ENCODE peak calls at places on chromosomes 7 and 10, in eight cellular contexts. B is left ventricle myocardium inferior, T is right cardiac atrium, O is NCI-H748 treated with DMSO at 0.1 percent for 48 hours, Z is cerebellar cortex, R is EL, U is A172, Y is NCI-H2171 treated with DMSO at 0.1 percent for 48 hours. K is an unnamed sample.

GRCh38 chr10:42973870-42974692 is 102.8 kb upstream of the RET start:
- DNase-seq in T (peak; percentile 33), Z (no peak), R (no peak), O (no peak), B (no peak), Y (no peak), U (no peak), K (no peak)

GRCh38 chr7:127799535-127800305 is 147.7 kb downstream of the SND1 start:
- DNase-seq in Z (no peak), T (no peak), R (no peak), B (no peak), U (no peak), O (no peak), Y (no peak), K (no peak)

GRCh38 chr7:105638324-105638723 is 57.0 kb upstream of the EFCAB10 start:
- DNase-seq in R (no peak), T (no peak), Z (no peak), Y (no peak), O (no peak), B (no peak), U (no peak), K (no peak)

GRCh38 chr7:45000096-45001032 is at the start of gene CCM2:
- DNase-seq in T (peak; percentile 90), U (peak; percentile 48), R (peak; percentile 60), Z (peak; percentile 35), Y (no peak), B (peak; percentile 69), O (peak; percentile 27), K (no peak)

GRCh38 chr10:72175166-72175565 is 40.6 kb upstream of the ANAPC16 start:
- DNase-seq in B (no peak), T (no peak), O (no peak), Y (no peak), Z (no peak), U (peak; percentile 52), R (peak; percentile 37), K (no peak)

GRCh38 chr7:95302976-95303375 is 21.4 kb downstream of the PON1 start:
- DNase-seq in O (no peak), Y (no peak), Z (no peak), B (no peak), R (no peak), T (no peak), U (peak; percentile 10), K (no peak)

GRCh38 chr7:155808551-155809331 is 3.5 kb downstream of the SHH start:
- DNase-seq in O (no peak), R (no peak), Y (no peak), Z (no peak), B (no peak), T (no peak), U (no peak), K (no peak)

GRCh38 chr10:35216303-35216905 is 89.8 kb downstream of the CREM start:
- DNase-seq in R (no peak), Y (no peak), U (peak; percentile 34), T (no peak), Z (peak; percentile 12), B (peak; percentile 25), O (no peak), K (no peak)

GRCh38 chr10:101694056-101694673 is 805 bp downstream of the FBXW4 start:
- DNase-seq in U (peak; percentile 39), B (peak; percentile 58), Y (peak; percentile 62), R (peak; percentile 60), Z (peak; percentile 61), T (peak; percentile 80), O (no peak), K (no peak)

GRCh38 chr7:94466516-94466915 is 43.1 kb upstream of the CASD1 start:
- DNase-seq in T (no peak), Y (no peak), Z (no peak), U (no peak), B (no peak), O (no peak), R (peak; percentile 37), K (no peak)

GRCh38 chr7:81944103-81944502 is 174.3 kb upstream of the HGF start:
- DNase-seq in O (no peak), Y (no peak), R (no peak), B (no peak), U (no peak), T (peak; percentile 50), Z (no peak), K (no peak)

GRCh38 chr7:27615420-27616185 is 47.1 kb downstream of the HIBADH start:
- DNase-seq in T (no peak), O (no peak), Y (no peak), R (no peak), Z (no peak), B (no peak), U (no peak), K (no peak)

GRCh38 chr7:157679607-157680006 is 342.8 kb downstream of the DNAJB6 start:
- DNase-seq in U (no peak), T (no peak), O (no peak), R (no peak), Y (no peak), Z (no peak), B (no peak), K (no peak)

GRCh38 chr7:100626530-100627237 is 14.3 kb downstream of the MOSPD3 start:
- DNase-seq in B (peak; percentile 84), O (peak; percentile 73), U (peak; percentile 68), Y (no peak), Z (peak; percentile 84), T (peak; percentile 94), R (peak; percentile 87), K (no peak)

GRCh38 chr10:50369931-50370330 is 118.6 kb upstream of the ASAH2 start:
- DNase-seq in R (peak; percentile 7), T (no peak), Y (no peak), U (no peak), Z (no peak), O (no peak), B (no peak), K (no peak)

GRCh38 chr10:71584461-71584860 is 135.1 kb downstream of the C10orf105 start:
- DNase-seq in T (peak; percentile 0), Z (no peak), O (no peak), Y (no peak), U (no peak), B (no peak), R (no peak), K (no peak)

GRCh38 chr7:121504478-121504877 is 108.4 kb upstream of the FAM3C start:
- DNase-seq in Z (no peak), U (peak; percentile 94), Y (no peak), O (no peak), B (no peak), T (no peak), R (peak; percentile 86), K (no peak)

GRCh38 chr7:134845461-134845860 is 66.0 kb downstream of the CALD1 start:
- DNase-seq in Z (peak; percentile 5), O (no peak), U (peak; percentile 14), Y (peak; percentile 1), R (no peak), B (no peak), T (no peak), K (no peak)

GRCh38 chr10:112915590-112916572 is 34.2 kb upstream of the TCF7L2 start:
- DNase-seq in Z (no peak), U (peak; percentile 71), B (no peak), R (peak; percentile 29), T (no peak), Y (no peak), O (no peak), K (no peak)

GRCh38 chr7:27339478-27339877 is 96.9 kb downstream of the EVX1 start:
- DNase-seq in Z (no peak), T (no peak), R (peak; percentile 52), U (peak; percentile 40), O (no peak), B (no peak), Y (no peak), K (no peak)

GRCh38 chr10:64041989-64042490 is 520.8 kb downstream of the REEP3 start:
- DNase-seq in B (no peak), T (peak; percentile 40), Z (peak; percentile 71), U (no peak), Y (no peak), O (no peak), R (no peak), K (no peak)

GRCh38 chr7:73668103-73668937 is 689 bp downstream of the VPS37D start:
- DNase-seq in R (peak; percentile 12), T (peak; percentile 65), B (no peak), Y (peak; percentile 91), Z (peak; percentile 38), U (no peak), O (no peak), K (no peak)

GRCh38 chr10:31698169-31698890 is 230.3 kb downstream of the ARHGAP12 start:
- DNase-seq in Z (no peak), Y (no peak), R (peak; percentile 73), B (peak; percentile 67), O (no peak), T (peak; percentile 81), U (peak; percentile 30), K (no peak)

GRCh38 chr10:13346912-13347234 is 1.2 kb downstream of the SEPHS1 start:
- DNase-seq in Z (peak; percentile 22), B (no peak), T (no peak), U (no peak), O (no peak), R (no peak), Y (no peak), K (no peak)

GRCh38 chr10:20887706-20888535 is 9.2 kb downstream of the NEBL start:
- DNase-seq in Z (no peak), R (no peak), T (no peak), Y (no peak), U (no peak), O (no peak), B (no peak), K (no peak)

GRCh38 chr10:61452655-61453641 is at the start of gene TMEM26:
- DNase-seq in T (peak; percentile 76), O (no peak), B (peak; percentile 37), R (peak; percentile 65), Z (peak; percentile 39), U (no peak), Y (no peak), K (no peak)

GRCh38 chr7:27435461-27435860 is 192.9 kb downstream of the EVX1 start:
- DNase-seq in Y (no peak), U (no peak), T (no peak), O (no peak), Z (no peak), R (peak; percentile 52), B (no peak), K (no peak)

GRCh38 chr7:157224627-157225026 is 85.9 kb downstream of the UBE3C start:
- DNase-seq in R (peak; percentile 16), B (no peak), Z (no peak), O (no peak), Y (peak; percentile 45), U (peak; percentile 13), T (no peak), K (no peak)

GRCh38 chr7:3461923-3462322 is 160.9 kb downstream of the SDK1 start:
- DNase-seq in B (no peak), Y (no peak), O (no peak), U (no peak), T (no peak), R (no peak), Z (no peak), K (no peak)

GRCh38 chr10:130337696-130338587 is 201.8 kb downstream of the GLRX3 start:
- DNase-seq in B (no peak), T (no peak), Y (no peak), U (no peak), R (no peak), Z (peak; percentile 4), O (no peak), K (no peak)

GRCh38 chr10:122010405-122011050 is 21.6 kb downstream of the TACC2 start:
- DNase-seq in U (peak; percentile 3), O (no peak), Y (no peak), T (no peak), R (no peak), B (no peak), Z (no peak), K (no peak)

K was measured in iPS DF 6.9.